ENCODE peak calls at places on chromosomes 11 and 22, in five cellular contexts. One of them, this sample, is unnamed.

GRCh38 chr11:57434640-57435546 is 8.0 kb upstream of the SLC43A3 start:
- DNase-seq in CD8-positive, alpha-beta T cell: no peak
- DNase-seq in sigmoid colon: no peak
- DNase-seq in globus pallidus: no peak
- DNase-seq in heart left ventricle: no peak
- DNase-seq in this sample: no peak

GRCh38 chr11:22193348-22194051 is 615 bp downstream of the ANO5 start:
- DNase-seq in heart left ventricle: peak
- DNase-seq in sigmoid colon: peak
- DNase-seq in CD8-positive, alpha-beta T cell: no peak
- DNase-seq in globus pallidus: peak
- DNase-seq in this sample: peak

GRCh38 chr11:86589204-86589603 is 83.2 kb downstream of the ME3 start:
- DNase-seq in CD8-positive, alpha-beta T cell: no peak
- DNase-seq in globus pallidus: no peak
- DNase-seq in heart left ventricle: no peak
- DNase-seq in sigmoid colon: no peak
- DNase-seq in this sample: no peak

GRCh38 chr11:64409707-64410395 is 50.9 kb downstream of the RPS6KA4 start:
- DNase-seq in CD8-positive, alpha-beta T cell: no peak
- DNase-seq in globus pallidus: no peak
- DNase-seq in heart left ventricle: no peak
- DNase-seq in sigmoid colon: peak
- DNase-seq in this sample: no peak

GRCh38 chr22:33438273-33438672 is 380.1 kb upstream of the SYN3 start:
- DNase-seq in CD8-positive, alpha-beta T cell: no peak
- DNase-seq in heart left ventricle: no peak
- DNase-seq in globus pallidus: no peak
- DNase-seq in sigmoid colon: peak
- DNase-seq in this sample: peak

GRCh38 chr11:46348566-46348981 is 1.3 kb downstream of the DGKZ start:
- DNase-seq in CD8-positive, alpha-beta T cell: no peak
- DNase-seq in sigmoid colon: no peak
- DNase-seq in heart left ventricle: no peak
- DNase-seq in globus pallidus: no peak
- DNase-seq in this sample: no peak

GRCh38 chr11:16879690-16880089 is 134.5 kb downstream of the PLEKHA7 start:
- DNase-seq in CD8-positive, alpha-beta T cell: no peak
- DNase-seq in heart left ventricle: no peak
- DNase-seq in sigmoid colon: no peak
- DNase-seq in globus pallidus: no peak
- DNase-seq in this sample: no peak

GRCh38 chr11:70504246-70505020 is 106.1 kb downstream of the CTTN start:
- DNase-seq in sigmoid colon: peak
- DNase-seq in CD8-positive, alpha-beta T cell: no peak
- DNase-seq in globus pallidus: no peak
- DNase-seq in heart left ventricle: peak
- DNase-seq in this sample: no peak

GRCh38 chr11:8908099-8908498 is 2.9 kb upstream of the AKIP1 start:
- DNase-seq in heart left ventricle: no peak
- DNase-seq in sigmoid colon: no peak
- DNase-seq in globus pallidus: no peak
- DNase-seq in CD8-positive, alpha-beta T cell: no peak
- DNase-seq in this sample: no peak

GRCh38 chr11:72826191-72826941 is 12.2 kb downstream of the ATG16L2 start:
- DNase-seq in heart left ventricle: peak
- DNase-seq in sigmoid colon: peak
- DNase-seq in globus pallidus: no peak
- DNase-seq in CD8-positive, alpha-beta T cell: no peak
- DNase-seq in this sample: no peak

GRCh38 chr11:126459691-126460404 is 104.4 kb downstream of the ST3GAL4 start:
- DNase-seq in sigmoid colon: no peak
- DNase-seq in globus pallidus: peak
- DNase-seq in heart left ventricle: peak
- DNase-seq in CD8-positive, alpha-beta T cell: no peak
- DNase-seq in this sample: peak

GRCh38 chr11:28017816-28018215 is 90.1 kb downstream of the KIF18A start:
- DNase-seq in globus pallidus: no peak
- DNase-seq in sigmoid colon: no peak
- DNase-seq in heart left ventricle: no peak
- DNase-seq in CD8-positive, alpha-beta T cell: no peak
- DNase-seq in this sample: no peak

GRCh38 chr11:134207538-134208239 is 16.1 kb downstream of the NCAPD3 start:
- DNase-seq in sigmoid colon: no peak
- DNase-seq in CD8-positive, alpha-beta T cell: peak
- DNase-seq in globus pallidus: no peak
- DNase-seq in heart left ventricle: no peak
- DNase-seq in this sample: no peak

GRCh38 chr11:114195981-114196731 is 100.0 kb upstream of the NNMT start:
- DNase-seq in sigmoid colon: no peak
- DNase-seq in globus pallidus: no peak
- DNase-seq in CD8-positive, alpha-beta T cell: peak
- DNase-seq in heart left ventricle: no peak
- DNase-seq in this sample: no peak

GRCh38 chr11:2426826-2427521 is 17.3 kb downstream of the TRPM5 start:
- DNase-seq in CD8-positive, alpha-beta T cell: no peak
- DNase-seq in globus pallidus: no peak
- DNase-seq in heart left ventricle: peak
- DNase-seq in sigmoid colon: no peak
- DNase-seq in this sample: no peak

GRCh38 chr11:1838426-1839131 is at the start of gene TNNI2:
- DNase-seq in CD8-positive, alpha-beta T cell: no peak
- DNase-seq in sigmoid colon: no peak
- DNase-seq in heart left ventricle: peak
- DNase-seq in globus pallidus: no peak
- DNase-seq in this sample: no peak

GRCh38 chr11:65437436-65438227 is 15.0 kb downstream of the NEAT1 start:
- DNase-seq in sigmoid colon: peak
- DNase-seq in CD8-positive, alpha-beta T cell: no peak
- DNase-seq in heart left ventricle: no peak
- DNase-seq in globus pallidus: peak
- DNase-seq in this sample: no peak

GRCh38 chr11:46912526-46913150 is 5.7 kb downstream of the LRP4 start:
- DNase-seq in heart left ventricle: no peak
- DNase-seq in globus pallidus: no peak
- DNase-seq in CD8-positive, alpha-beta T cell: no peak
- DNase-seq in sigmoid colon: no peak
- DNase-seq in this sample: peak

GRCh38 chr22:47031628-47031915 is 269.1 kb downstream of the TBC1D22A start:
- DNase-seq in globus pallidus: no peak
- DNase-seq in heart left ventricle: peak
- DNase-seq in CD8-positive, alpha-beta T cell: no peak
- DNase-seq in sigmoid colon: peak
- DNase-seq in this sample: no peak

GRCh38 chr11:12806113-12806512 is 131.9 kb downstream of the TEAD1 start:
- DNase-seq in sigmoid colon: no peak
- DNase-seq in heart left ventricle: no peak
- DNase-seq in CD8-positive, alpha-beta T cell: no peak
- DNase-seq in globus pallidus: no peak
- DNase-seq in this sample: no peak